ENCODE peak calls at places on chromosomes 13 and 19, in ten cellular contexts. One of them, this sample, is unnamed. For H3K9me2, the result is how much of the 10 kb centered on the place peaks cover.

GRCh38 chr13:20553309-20553708 is 13.6 kb upstream of the IFT88 start:
- DNase-seq in MM.1S: no peak
- DNase-seq in PC-9: no peak
- DNase-seq in Karpas-422: no peak
- DNase-seq in SK-N-SH: no peak
- DNase-seq in HCT116: no peak
- DNase-seq in GM23248: peak
- DNase-seq in hepatocyte: peak
- DNase-seq in GM23338: no peak
- DNase-seq in PC-3: no peak
- DNase-seq in this sample: no peak

GRCh38 chr13:90015565-90016507 is 1331.7 kb upstream of the MIR17HG start:
- DNase-seq in PC-9: no peak
- DNase-seq in GM23248: no peak
- DNase-seq in hepatocyte: no peak
- DNase-seq in GM23338: no peak
- DNase-seq in SK-N-SH: no peak
- DNase-seq in PC-3: peak
- DNase-seq in Karpas-422: no peak
- DNase-seq in MM.1S: no peak
- DNase-seq in HCT116: no peak
- DNase-seq in this sample: no peak

GRCh38 chr19:54416695-54417491 is 1.6 kb downstream of the TTYH1 start:
- DNase-seq in GM23338: peak
- DNase-seq in GM23248: no peak
- DNase-seq in SK-N-SH: no peak
- DNase-seq in hepatocyte: no peak
- DNase-seq in PC-9: no peak
- DNase-seq in Karpas-422: no peak
- DNase-seq in MM.1S: no peak
- DNase-seq in HCT116: no peak
- DNase-seq in PC-3: no peak
- DNase-seq in this sample: no peak

GRCh38 chr13:41289463-41289881 is 21.6 kb upstream of the NAA16 start:
- DNase-seq in PC-9: no peak
- DNase-seq in hepatocyte: no peak
- DNase-seq in SK-N-SH: no peak
- DNase-seq in HCT116: no peak
- DNase-seq in GM23338: no peak
- DNase-seq in GM23248: no peak
- DNase-seq in MM.1S: no peak
- DNase-seq in PC-3: no peak
- DNase-seq in Karpas-422: no peak
- DNase-seq in this sample: no peak

GRCh38 chr13:57507752-57508463 is 123.6 kb upstream of the PCDH17 start:
- DNase-seq in SK-N-SH: no peak
- DNase-seq in hepatocyte: no peak
- DNase-seq in PC-3: no peak
- DNase-seq in Karpas-422: no peak
- DNase-seq in GM23338: no peak
- DNase-seq in MM.1S: no peak
- DNase-seq in HCT116: no peak
- DNase-seq in GM23248: no peak
- DNase-seq in PC-9: no peak
- DNase-seq in this sample: no peak

GRCh38 chr19:3949997-3950859 is 17.4 kb downstream of the NMRK2 start:
- DNase-seq in PC-3: no peak
- DNase-seq in PC-9: no peak
- DNase-seq in HCT116: no peak
- DNase-seq in GM23338: no peak
- DNase-seq in MM.1S: no peak
- DNase-seq in Karpas-422: no peak
- DNase-seq in GM23248: no peak
- DNase-seq in hepatocyte: no peak
- DNase-seq in SK-N-SH: no peak
- DNase-seq in this sample: no peak

GRCh38 chr13:61358599-61358998 is 57.0 kb downstream of the PCDH20 start:
- DNase-seq in hepatocyte: no peak
- DNase-seq in MM.1S: no peak
- DNase-seq in PC-9: no peak
- DNase-seq in SK-N-SH: no peak
- DNase-seq in PC-3: no peak
- DNase-seq in GM23338: no peak
- DNase-seq in Karpas-422: no peak
- DNase-seq in HCT116: no peak
- DNase-seq in GM23248: no peak
- DNase-seq in this sample: no peak

GRCh38 chr13:59979589-59979988 is 184.1 kb downstream of the DIAPH3 start:
- DNase-seq in GM23248: no peak
- DNase-seq in HCT116: no peak
- DNase-seq in PC-9: no peak
- DNase-seq in GM23338: no peak
- DNase-seq in SK-N-SH: no peak
- DNase-seq in Karpas-422: no peak
- DNase-seq in MM.1S: no peak
- DNase-seq in hepatocyte: no peak
- DNase-seq in PC-3: no peak
- DNase-seq in this sample: no peak

GRCh38 chr19:15161028-15161984 is 39.5 kb downstream of the NOTCH3 start:
- DNase-seq in MM.1S: peak
- DNase-seq in PC-9: no peak
- DNase-seq in HCT116: peak
- DNase-seq in hepatocyte: no peak
- DNase-seq in PC-3: peak
- DNase-seq in GM23338: peak
- DNase-seq in GM23248: peak
- DNase-seq in SK-N-SH: peak
- DNase-seq in Karpas-422: peak
- DNase-seq in this sample: peak

GRCh38 chr13:75669706-75670105 is 33.6 kb downstream of the LMO7 start:
- DNase-seq in PC-9: no peak
- DNase-seq in GM23338: no peak
- DNase-seq in GM23248: no peak
- DNase-seq in MM.1S: no peak
- DNase-seq in PC-3: no peak
- DNase-seq in HCT116: no peak
- DNase-seq in SK-N-SH: no peak
- DNase-seq in hepatocyte: peak
- DNase-seq in Karpas-422: no peak
- DNase-seq in this sample: no peak
- H3K4me2 ChIP-seq in PC-9: no peak
- H3K4me2 ChIP-seq in GM23338: no peak
- H3K4me2 ChIP-seq in GM23248: no peak
- H3K4me2 ChIP-seq in MM.1S: no peak
- H3K4me2 ChIP-seq in PC-3: no peak
- H3K4me2 ChIP-seq in HCT116: no peak
- H3K4me2 ChIP-seq in SK-N-SH: peak
- H3K4me2 ChIP-seq in hepatocyte: no peak
- H3K4me2 ChIP-seq in Karpas-422: no peak
- H3K4me2 ChIP-seq in this sample: no peak

DNA sequence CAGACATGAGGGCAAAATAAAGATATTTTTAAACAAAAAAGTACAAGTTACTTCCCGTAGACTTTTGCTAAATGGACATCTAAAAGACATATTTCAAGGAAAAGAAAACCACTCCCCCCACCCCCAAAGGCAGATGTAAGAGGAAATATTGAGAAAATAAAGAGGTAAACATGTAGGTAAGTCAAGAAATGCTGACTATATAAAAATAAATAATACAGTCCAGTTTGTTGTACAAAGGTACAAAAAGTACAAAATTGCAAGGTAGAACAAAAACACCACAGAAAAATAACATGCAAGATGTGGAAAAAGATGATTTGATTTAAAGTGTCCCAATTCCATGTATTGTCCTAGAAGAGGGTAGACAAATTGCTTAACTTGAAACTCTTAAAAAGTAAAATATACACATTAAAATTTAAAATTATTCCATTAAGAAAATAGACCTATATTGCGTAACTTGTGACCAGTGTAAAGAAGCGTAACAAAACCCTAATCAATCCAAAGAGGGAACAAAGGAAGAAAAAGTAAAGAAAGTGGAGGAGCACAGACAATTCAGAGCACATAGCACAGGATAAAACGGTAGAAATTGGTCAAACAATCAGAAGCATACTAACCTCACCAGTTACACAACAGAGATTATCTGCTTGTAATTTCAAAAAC is 58.4 kb upstream of the FAM216B start:
- DNase-seq in Karpas-422: no peak
- DNase-seq in SK-N-SH: no peak
- DNase-seq in PC-9: no peak
- DNase-seq in MM.1S: no peak
- DNase-seq in PC-3: no peak
- DNase-seq in hepatocyte: no peak
- DNase-seq in HCT116: no peak
- DNase-seq in GM23248: no peak
- DNase-seq in GM23338: no peak
- DNase-seq in this sample: no peak
- H3K9me2 ChIP-seq in Karpas-422: under half
- H3K9me2 ChIP-seq in SK-N-SH: under half
- H3K9me2 ChIP-seq in PC-9: under half
- H3K9me2 ChIP-seq in MM.1S: under half
- H3K9me2 ChIP-seq in PC-3: under half
- H3K9me2 ChIP-seq in hepatocyte: under half
- H3K9me2 ChIP-seq in HCT116: under half
- H3K9me2 ChIP-seq in GM23248: under half
- H3K9me2 ChIP-seq in GM23338: under half
- H3K9me2 ChIP-seq in this sample: under half

GRCh38 chr19:13101590-13102415 is 855 bp downstream of the LYL1 start:
- DNase-seq in Karpas-422: no peak
- DNase-seq in GM23248: no peak
- DNase-seq in SK-N-SH: no peak
- DNase-seq in HCT116: no peak
- DNase-seq in PC-3: no peak
- DNase-seq in MM.1S: no peak
- DNase-seq in PC-9: no peak
- DNase-seq in GM23338: no peak
- DNase-seq in hepatocyte: no peak
- DNase-seq in this sample: no peak
- H3K4me2 ChIP-seq in Karpas-422: peak
- H3K4me2 ChIP-seq in GM23248: no peak
- H3K4me2 ChIP-seq in SK-N-SH: peak
- H3K4me2 ChIP-seq in HCT116: peak
- H3K4me2 ChIP-seq in PC-3: peak
- H3K4me2 ChIP-seq in MM.1S: peak
- H3K4me2 ChIP-seq in PC-9: no peak
- H3K4me2 ChIP-seq in GM23338: peak
- H3K4me2 ChIP-seq in hepatocyte: peak
- H3K4me2 ChIP-seq in this sample: peak

DNA sequence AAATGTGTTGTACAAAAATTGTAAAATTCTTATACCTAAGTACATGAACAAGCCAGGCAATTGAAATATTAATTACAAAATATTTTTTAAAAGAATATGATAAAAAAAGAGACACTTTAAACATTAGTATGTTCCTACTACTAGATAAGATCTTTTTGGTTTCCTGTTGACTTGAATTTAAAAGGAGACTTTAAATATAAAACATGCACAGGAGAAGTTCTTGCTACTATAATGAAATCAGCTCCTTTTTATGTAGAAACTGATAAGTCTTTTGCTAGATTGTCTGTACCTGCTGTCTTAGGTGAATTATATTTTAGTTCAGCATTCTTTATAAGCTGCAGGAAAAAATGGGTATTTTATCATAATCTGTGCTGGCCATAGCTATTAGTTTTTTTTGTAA is 140.2 kb downstream of the TNFSF13B start:
- DNase-seq in PC-9: no peak
- DNase-seq in HCT116: no peak
- DNase-seq in PC-3: no peak
- DNase-seq in GM23248: no peak
- DNase-seq in MM.1S: no peak
- DNase-seq in SK-N-SH: no peak
- DNase-seq in GM23338: no peak
- DNase-seq in hepatocyte: no peak
- DNase-seq in Karpas-422: no peak
- DNase-seq in this sample: no peak
- H3K9me2 ChIP-seq in PC-9: under half
- H3K9me2 ChIP-seq in HCT116: under half
- H3K9me2 ChIP-seq in PC-3: under half
- H3K9me2 ChIP-seq in GM23248: under half
- H3K9me2 ChIP-seq in MM.1S: under half
- H3K9me2 ChIP-seq in SK-N-SH: under half
- H3K9me2 ChIP-seq in GM23338: under half
- H3K9me2 ChIP-seq in hepatocyte: under half
- H3K9me2 ChIP-seq in Karpas-422: under half
- H3K9me2 ChIP-seq in this sample: under half

GRCh38 chr13:26726684-26727083 is 33.9 kb downstream of the GPR12 start:
- DNase-seq in hepatocyte: no peak
- DNase-seq in PC-3: no peak
- DNase-seq in HCT116: no peak
- DNase-seq in GM23248: no peak
- DNase-seq in SK-N-SH: no peak
- DNase-seq in GM23338: no peak
- DNase-seq in Karpas-422: no peak
- DNase-seq in PC-9: no peak
- DNase-seq in MM.1S: no peak
- DNase-seq in this sample: no peak

GRCh38 chr13:26721251-26721939 is 39.2 kb downstream of the GPR12 start:
- DNase-seq in PC-9: no peak
- DNase-seq in PC-3: no peak
- DNase-seq in hepatocyte: no peak
- DNase-seq in SK-N-SH: no peak
- DNase-seq in HCT116: no peak
- DNase-seq in MM.1S: no peak
- DNase-seq in Karpas-422: no peak
- DNase-seq in GM23338: no peak
- DNase-seq in GM23248: no peak
- DNase-seq in this sample: no peak

GRCh38 chr13:26722321-26722720 is 38.3 kb downstream of the GPR12 start:
- DNase-seq in PC-3: no peak
- DNase-seq in MM.1S: no peak
- DNase-seq in SK-N-SH: no peak
- DNase-seq in GM23338: no peak
- DNase-seq in PC-9: no peak
- DNase-seq in HCT116: no peak
- DNase-seq in Karpas-422: no peak
- DNase-seq in GM23248: no peak
- DNase-seq in hepatocyte: no peak
- DNase-seq in this sample: no peak

GRCh38 chr13:26727633-26728032 is 33.0 kb downstream of the GPR12 start:
- DNase-seq in MM.1S: no peak
- DNase-seq in GM23338: no peak
- DNase-seq in GM23248: no peak
- DNase-seq in hepatocyte: no peak
- DNase-seq in PC-3: peak
- DNase-seq in Karpas-422: no peak
- DNase-seq in PC-9: no peak
- DNase-seq in HCT116: no peak
- DNase-seq in SK-N-SH: no peak
- DNase-seq in this sample: no peak

DNA sequence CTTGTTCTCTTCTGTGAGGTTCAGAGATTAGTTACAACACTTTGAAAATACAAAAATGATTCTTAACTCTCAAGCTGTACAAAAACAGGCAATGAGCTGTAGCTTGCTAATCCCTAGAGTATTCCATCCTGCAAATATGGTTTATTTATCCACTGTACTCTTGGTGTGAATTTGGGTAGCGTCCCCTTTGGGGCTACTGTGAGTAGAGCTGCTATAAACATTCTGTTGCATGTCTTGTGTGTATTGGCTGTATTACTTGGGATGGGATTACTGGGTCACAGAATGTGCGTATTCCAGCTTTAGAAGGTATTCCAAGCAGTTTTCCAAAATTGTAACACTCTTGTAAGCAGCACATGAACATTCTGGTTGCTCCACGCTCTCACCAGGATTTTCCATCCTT is 33.5 kb downstream of the GPR12 start:
- DNase-seq in GM23248: no peak
- DNase-seq in hepatocyte: no peak
- DNase-seq in Karpas-422: no peak
- DNase-seq in PC-3: no peak
- DNase-seq in HCT116: no peak
- DNase-seq in PC-9: no peak
- DNase-seq in GM23338: no peak
- DNase-seq in MM.1S: no peak
- DNase-seq in SK-N-SH: no peak
- DNase-seq in this sample: no peak
- H3K4me2 ChIP-seq in GM23248: no peak
- H3K4me2 ChIP-seq in hepatocyte: no peak
- H3K4me2 ChIP-seq in Karpas-422: no peak
- H3K4me2 ChIP-seq in PC-3: no peak
- H3K4me2 ChIP-seq in HCT116: no peak
- H3K4me2 ChIP-seq in PC-9: no peak
- H3K4me2 ChIP-seq in GM23338: no peak
- H3K4me2 ChIP-seq in MM.1S: no peak
- H3K4me2 ChIP-seq in SK-N-SH: no peak
- H3K4me2 ChIP-seq in this sample: no peak

This sample was measured in OCI-LY7.